ENCODE peak calls at places on chromosomes 2 and 18, in seven cellular contexts. G is endothelial cell of umbilical vein, L is mammary epithelial cell, R is BE2C, A is testis, N is fibroblast of mammary gland, I is right lobe of liver. B is an unnamed sample.

GRCh38 chr2:71341645-71342044 is 10.1 kb downstream of the ZNF638 start:
- DNase-seq in L (no peak), N (no peak), A (no peak), R (no peak), G (no peak), I (no peak), B (no peak)

GRCh38 chr2:72115361-72116080 is 32.1 kb downstream of the CYP26B1 start:
- DNase-seq in R (peak), A (no peak), G (peak), L (peak), N (peak), I (no peak), B (peak)

GRCh38 chr2:45300026-45300750 is 290.9 kb upstream of the SIX2 start:
- DNase-seq in I (peak), A (no peak), N (no peak), G (peak), R (no peak), L (no peak), B (no peak)

GRCh38 chr2:11319939-11320338 is 24.5 kb downstream of the ROCK2 start:
- DNase-seq in I (no peak), A (no peak), N (peak), R (no peak), G (no peak), L (no peak), B (peak)

GRCh38 chr2:144682248-144682647 is 162.3 kb upstream of the ZEB2 start:
- DNase-seq in A (no peak), R (no peak), G (no peak), I (no peak), N (no peak), L (no peak), B (no peak)

GRCh38 chr18:75554112-75554511 is 126.6 kb upstream of the SMIM21 start:
- DNase-seq in I (no peak), L (no peak), N (no peak), G (no peak), A (no peak), R (no peak), B (no peak)

GRCh38 chr2:103138123-103138886 is 376.5 kb downstream of the TMEM182 start:
- DNase-seq in L (no peak), G (no peak), R (no peak), I (no peak), A (no peak), N (no peak), B (no peak)

GRCh38 chr2:54768772-54769428 is 45.4 kb downstream of the EML6 start:
- DNase-seq in I (no peak), R (peak), G (peak), N (peak), A (no peak), L (no peak), B (no peak)

GRCh38 chr2:197500503-197501179 is 462 bp downstream of the HSPE1 start:
- DNase-seq in I (no peak), N (peak), R (no peak), A (no peak), G (peak), L (peak), B (no peak)

GRCh38 chr18:50311573-50312106 is 24.1 kb upstream of the CXXC1 start:
- DNase-seq in G (no peak), N (no peak), A (no peak), R (no peak), I (no peak), L (no peak), B (no peak)

GRCh38 chr18:12236934-12237832 is 17.0 kb upstream of the CIDEA start:
- DNase-seq in L (peak), G (peak), I (peak), N (peak), A (peak), R (peak), B (no peak)

GRCh38 chr18:59871711-59872362 is 28.0 kb upstream of the PMAIP1 start:
- DNase-seq in L (no peak), A (no peak), I (no peak), G (no peak), R (no peak), N (no peak), B (no peak)

GRCh38 chr2:233384017-233384416 is 29.7 kb downstream of the DGKD start:
- DNase-seq in I (no peak), A (no peak), N (no peak), R (peak), L (no peak), G (no peak), B (no peak)

GRCh38 chr2:30763151-30763660 is 44.0 kb downstream of the CAPN13 start:
- DNase-seq in I (no peak), R (no peak), G (no peak), N (peak), L (no peak), A (no peak), B (no peak)

GRCh38 chr2:36035137-36035536 is 320.4 kb upstream of the CRIM1 start:
- DNase-seq in N (no peak), G (no peak), A (no peak), R (no peak), L (no peak), I (no peak), B (no peak)

GRCh38 chr2:220998156-220998555 is 573.9 kb downstream of the EPHA4 start:
- DNase-seq in I (no peak), N (no peak), R (no peak), A (no peak), G (no peak), L (no peak), B (no peak)

GRCh38 chr2:185984670-185985069 is 246.1 kb downstream of the FSIP2 start:
- DNase-seq in I (no peak), G (no peak), R (no peak), N (peak), L (peak), A (no peak), B (no peak)

GRCh38 chr2:2517399-2517798 is 186.3 kb upstream of the MYT1L start:
- DNase-seq in I (no peak), R (no peak), A (no peak), N (no peak), G (no peak), L (no peak), B (no peak)

GRCh38 chr2:156892449-156893335 is 364.8 kb upstream of the GALNT5 start:
- DNase-seq in L (peak), G (peak), R (peak), A (no peak), N (peak), I (no peak), B (no peak)

GRCh38 chr2:58972737-58973136 is 731.6 kb upstream of the FANCL start:
- DNase-seq in G (no peak), L (no peak), A (no peak), I (no peak), N (no peak), R (no peak), B (no peak)

GRCh38 chr18:9436176-9436575 is 39.1 kb upstream of the RALBP1 start:
- DNase-seq in I (no peak), R (no peak), N (no peak), L (no peak), A (no peak), G (no peak), B (no peak)

DNA sequence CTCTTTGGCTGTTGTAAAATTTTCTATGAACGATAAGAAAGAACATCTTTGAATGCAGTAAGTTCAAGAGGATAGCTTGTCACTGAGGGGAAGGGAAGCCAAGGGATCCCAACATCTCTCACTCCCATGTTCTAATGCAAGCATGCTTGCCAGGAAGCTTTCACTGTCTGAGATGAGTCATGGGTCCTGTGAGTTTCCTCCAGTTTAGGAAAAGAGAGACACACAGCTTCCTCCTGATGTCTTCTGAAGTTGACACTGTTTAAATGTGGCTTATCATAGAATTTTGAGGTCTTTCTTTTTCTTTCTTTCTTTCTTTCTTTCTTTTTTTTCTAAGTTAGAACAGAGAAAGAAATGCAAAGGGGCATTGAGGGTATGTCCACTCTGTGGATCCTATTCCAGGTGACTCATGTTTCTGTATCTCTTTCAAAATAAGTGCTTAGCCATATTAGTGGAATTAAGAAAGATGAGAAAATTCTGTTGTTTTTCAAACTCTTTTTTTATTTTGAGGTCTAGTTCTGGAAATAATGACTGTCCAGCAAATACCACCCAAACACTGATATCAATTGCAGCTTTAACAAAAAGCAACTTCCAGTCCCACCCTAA is 146.6 kb downstream of the RDH14 start:
- DNase-seq in N (peak), L (peak), I (no peak), R (no peak), A (no peak), G (peak), B (peak)
- H3K4me3 ChIP-seq in N (no peak), L (no peak), I (no peak), R (no peak), A (no peak), G (no peak), B (no peak)

DNA sequence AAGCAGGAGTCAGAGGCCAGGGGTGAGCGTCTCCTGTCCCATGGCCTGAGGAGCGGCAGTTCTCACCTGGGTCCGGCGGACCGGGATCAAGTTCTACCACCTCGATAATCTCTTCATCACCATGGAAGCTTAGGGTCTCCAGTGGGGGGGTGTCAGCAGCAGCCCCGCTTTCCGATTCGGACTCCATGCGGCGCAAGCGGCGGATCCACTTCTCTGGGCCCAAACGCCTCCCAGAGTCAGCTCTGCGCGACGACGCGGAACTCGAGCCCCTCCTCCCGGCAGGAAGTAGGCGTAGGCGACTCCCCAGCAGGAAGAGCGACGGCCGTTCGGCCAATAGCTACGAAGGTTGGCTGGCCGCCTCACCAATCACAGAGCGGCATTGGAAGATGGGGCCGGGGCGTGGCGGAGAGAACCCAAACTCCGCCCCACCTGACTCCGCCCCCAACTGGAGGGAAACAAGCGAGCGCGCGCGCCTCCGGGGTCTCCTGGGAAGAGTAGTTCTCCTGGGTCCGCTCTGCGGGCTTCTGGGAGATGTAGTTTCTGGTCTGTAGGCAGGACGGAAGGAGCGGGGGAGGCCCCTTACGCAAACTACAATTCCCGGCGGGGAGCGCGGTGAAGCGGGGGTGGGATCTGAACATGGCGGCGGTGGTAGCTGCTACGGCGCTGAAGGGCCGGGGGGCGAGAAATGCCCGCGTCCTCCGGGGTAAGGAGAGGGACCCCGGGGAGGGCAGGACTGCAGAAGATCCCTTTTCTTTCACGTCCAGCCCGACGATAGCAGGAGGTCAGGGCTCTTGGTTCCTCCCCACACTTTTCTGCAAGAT is at the start of the genes AAMP and PNKD:
- DNase-seq in G (peak), L (peak), A (peak), N (peak), R (peak), I (peak), B (peak)
- TF ChIP-seq CTCF in G (no peak), L (no peak), A (peak), N (no peak), R (no peak), I (peak), B (peak)

GRCh38 chr2:138500592-138501426 is 761 bp upstream of the SPOPL start:
- DNase-seq in A (peak), G (no peak), I (peak), L (no peak), R (no peak), N (no peak), B (no peak)
- H3K4me3 ChIP-seq in A (peak), G (peak), I (peak), L (peak), R (peak), N (peak), B (peak)

DNA sequence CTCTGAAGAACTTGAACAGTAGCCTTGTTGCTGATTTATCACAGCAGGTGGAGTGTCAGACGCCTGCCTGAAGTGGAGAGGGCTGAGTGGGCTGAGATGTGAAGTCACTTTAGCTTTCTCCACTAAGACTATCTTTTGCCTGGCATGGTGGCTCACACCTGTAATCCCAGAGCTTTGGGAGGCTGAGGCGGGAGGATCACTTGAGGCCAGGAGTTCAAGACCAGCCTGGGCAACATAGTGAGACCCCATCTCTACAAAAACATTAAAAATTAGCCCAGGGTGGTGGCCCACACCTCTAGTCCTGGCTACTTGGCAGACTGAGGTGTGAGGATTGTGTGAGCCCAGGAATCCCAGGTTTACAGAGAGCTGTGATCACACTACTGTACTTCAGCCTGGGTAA is 60.6 kb upstream of the TTC39C start:
- DNase-seq in I (no peak), N (no peak), R (no peak), G (no peak), A (no peak), L (peak), B (no peak)
- TF ChIP-seq CTCF in I (no peak), N (no peak), R (no peak), G (no peak), A (no peak), L (no peak), B (no peak)

B was measured in AG04449.